ENCODE peak calls at places on chromosomes 11 and 22, in ten cellular contexts. One of them, this sample, is unnamed.

GRCh38 chr22:26846645-26847044 is 189.3 kb downstream of the MIAT start:
- DNase-seq in activated CD4-positive, CD25-positive, alpha-beta regulatory T cell treated with anti-CD3 and anti-CD28 coated beads, Interleukin-2, amount 50 U/mL, for 16 hours: no peak
- DNase-seq in OCI-LY7: no peak
- DNase-seq in NCI-H2029: no peak
- DNase-seq in progenitor cell of endocrine pancreas: no peak
- DNase-seq in anterior cingulate cortex: no peak
- DNase-seq in PC-3: no peak
- DNase-seq in stimulated activated naive CD4-positive, alpha-beta T cell: no peak
- DNase-seq in hypothalamus: no peak
- DNase-seq in activated CD4-positive, alpha-beta T cell treated with anti-CD3 and anti-CD28 coated beads for 24 hours: no peak
- DNase-seq in this sample: no peak

GRCh38 chr22:30116362-30117117 is 36.3 kb downstream of the HORMAD2 start:
- DNase-seq in NCI-H2029: peak; percentile 12
- DNase-seq in stimulated activated naive CD4-positive, alpha-beta T cell: no peak
- DNase-seq in activated CD4-positive, alpha-beta T cell treated with anti-CD3 and anti-CD28 coated beads for 24 hours: no peak
- DNase-seq in progenitor cell of endocrine pancreas: no peak
- DNase-seq in activated CD4-positive, CD25-positive, alpha-beta regulatory T cell treated with anti-CD3 and anti-CD28 coated beads, Interleukin-2, amount 50 U/mL, for 16 hours: no peak
- DNase-seq in hypothalamus: no peak
- DNase-seq in anterior cingulate cortex: no peak
- DNase-seq in OCI-LY7: no peak
- DNase-seq in PC-3: peak; percentile 57
- DNase-seq in this sample: no peak

GRCh38 chr22:27568265-27568664 is 233.3 kb downstream of the MN1 start:
- DNase-seq in anterior cingulate cortex: no peak
- DNase-seq in OCI-LY7: no peak
- DNase-seq in NCI-H2029: no peak
- DNase-seq in progenitor cell of endocrine pancreas: no peak
- DNase-seq in activated CD4-positive, CD25-positive, alpha-beta regulatory T cell treated with anti-CD3 and anti-CD28 coated beads, Interleukin-2, amount 50 U/mL, for 16 hours: no peak
- DNase-seq in hypothalamus: no peak
- DNase-seq in stimulated activated naive CD4-positive, alpha-beta T cell: no peak
- DNase-seq in PC-3: no peak
- DNase-seq in activated CD4-positive, alpha-beta T cell treated with anti-CD3 and anti-CD28 coated beads for 24 hours: no peak
- DNase-seq in this sample: no peak

GRCh38 chr11:117872420-117872961 is 4.0 kb downstream of the FXYD6 start:
- DNase-seq in anterior cingulate cortex: no peak
- DNase-seq in NCI-H2029: no peak
- DNase-seq in progenitor cell of endocrine pancreas: no peak
- DNase-seq in stimulated activated naive CD4-positive, alpha-beta T cell: no peak
- DNase-seq in OCI-LY7: no peak
- DNase-seq in PC-3: no peak
- DNase-seq in activated CD4-positive, CD25-positive, alpha-beta regulatory T cell treated with anti-CD3 and anti-CD28 coated beads, Interleukin-2, amount 50 U/mL, for 16 hours: no peak
- DNase-seq in hypothalamus: no peak
- DNase-seq in activated CD4-positive, alpha-beta T cell treated with anti-CD3 and anti-CD28 coated beads for 24 hours: no peak
- DNase-seq in this sample: no peak

GRCh38 chr11:118907749-118908106 is 18.0 kb downstream of the BCL9L start:
- DNase-seq in stimulated activated naive CD4-positive, alpha-beta T cell: no peak
- DNase-seq in activated CD4-positive, CD25-positive, alpha-beta regulatory T cell treated with anti-CD3 and anti-CD28 coated beads, Interleukin-2, amount 50 U/mL, for 16 hours: no peak
- DNase-seq in OCI-LY7: no peak
- DNase-seq in progenitor cell of endocrine pancreas: no peak
- DNase-seq in NCI-H2029: no peak
- DNase-seq in PC-3: no peak
- DNase-seq in activated CD4-positive, alpha-beta T cell treated with anti-CD3 and anti-CD28 coated beads for 24 hours: no peak
- DNase-seq in hypothalamus: no peak
- DNase-seq in anterior cingulate cortex: no peak
- DNase-seq in this sample: no peak

GRCh38 chr11:94788396-94788795 is 20.2 kb downstream of the AMOTL1 start:
- DNase-seq in anterior cingulate cortex: no peak
- DNase-seq in OCI-LY7: no peak
- DNase-seq in activated CD4-positive, alpha-beta T cell treated with anti-CD3 and anti-CD28 coated beads for 24 hours: no peak
- DNase-seq in activated CD4-positive, CD25-positive, alpha-beta regulatory T cell treated with anti-CD3 and anti-CD28 coated beads, Interleukin-2, amount 50 U/mL, for 16 hours: no peak
- DNase-seq in hypothalamus: no peak
- DNase-seq in PC-3: peak; percentile 97
- DNase-seq in NCI-H2029: no peak
- DNase-seq in stimulated activated naive CD4-positive, alpha-beta T cell: no peak
- DNase-seq in progenitor cell of endocrine pancreas: no peak
- DNase-seq in this sample: no peak

GRCh38 chr11:71269603-71270511 is 17.5 kb upstream of the SHANK2 start:
- DNase-seq in OCI-LY7: no peak
- DNase-seq in progenitor cell of endocrine pancreas: no peak
- DNase-seq in PC-3: no peak
- DNase-seq in hypothalamus: no peak
- DNase-seq in activated CD4-positive, alpha-beta T cell treated with anti-CD3 and anti-CD28 coated beads for 24 hours: no peak
- DNase-seq in anterior cingulate cortex: no peak
- DNase-seq in stimulated activated naive CD4-positive, alpha-beta T cell: no peak
- DNase-seq in NCI-H2029: no peak
- DNase-seq in activated CD4-positive, CD25-positive, alpha-beta regulatory T cell treated with anti-CD3 and anti-CD28 coated beads, Interleukin-2, amount 50 U/mL, for 16 hours: no peak
- DNase-seq in this sample: no peak

GRCh38 chr11:66856496-66857233 is at the start of gene LRFN4:
- DNase-seq in stimulated activated naive CD4-positive, alpha-beta T cell: peak; percentile 31
- DNase-seq in activated CD4-positive, CD25-positive, alpha-beta regulatory T cell treated with anti-CD3 and anti-CD28 coated beads, Interleukin-2, amount 50 U/mL, for 16 hours: no peak
- DNase-seq in anterior cingulate cortex: peak; percentile 77
- DNase-seq in OCI-LY7: peak; percentile 68
- DNase-seq in NCI-H2029: peak; percentile 9
- DNase-seq in PC-3: peak; percentile 57
- DNase-seq in progenitor cell of endocrine pancreas: peak; percentile 33
- DNase-seq in hypothalamus: peak; percentile 92
- DNase-seq in activated CD4-positive, alpha-beta T cell treated with anti-CD3 and anti-CD28 coated beads for 24 hours: no peak
- DNase-seq in this sample: no peak

GRCh38 chr11:68582416-68583046 is 101.8 kb upstream of the GAL start:
- DNase-seq in activated CD4-positive, alpha-beta T cell treated with anti-CD3 and anti-CD28 coated beads for 24 hours: no peak
- DNase-seq in activated CD4-positive, CD25-positive, alpha-beta regulatory T cell treated with anti-CD3 and anti-CD28 coated beads, Interleukin-2, amount 50 U/mL, for 16 hours: no peak
- DNase-seq in progenitor cell of endocrine pancreas: no peak
- DNase-seq in OCI-LY7: no peak
- DNase-seq in anterior cingulate cortex: no peak
- DNase-seq in stimulated activated naive CD4-positive, alpha-beta T cell: no peak
- DNase-seq in NCI-H2029: no peak
- DNase-seq in PC-3: no peak
- DNase-seq in hypothalamus: no peak
- DNase-seq in this sample: no peak

GRCh38 chr11:128824199-128825049 is 42.7 kb downstream of the KCNJ1 start:
- DNase-seq in OCI-LY7: no peak
- DNase-seq in anterior cingulate cortex: peak; percentile 9
- DNase-seq in stimulated activated naive CD4-positive, alpha-beta T cell: no peak
- DNase-seq in NCI-H2029: no peak
- DNase-seq in activated CD4-positive, CD25-positive, alpha-beta regulatory T cell treated with anti-CD3 and anti-CD28 coated beads, Interleukin-2, amount 50 U/mL, for 16 hours: no peak
- DNase-seq in progenitor cell of endocrine pancreas: no peak
- DNase-seq in PC-3: no peak
- DNase-seq in hypothalamus: no peak
- DNase-seq in activated CD4-positive, alpha-beta T cell treated with anti-CD3 and anti-CD28 coated beads for 24 hours: no peak
- DNase-seq in this sample: no peak

GRCh38 chr11:102614485-102614884 is 10.6 kb downstream of the MMP20 start:
- DNase-seq in activated CD4-positive, alpha-beta T cell treated with anti-CD3 and anti-CD28 coated beads for 24 hours: no peak
- DNase-seq in OCI-LY7: peak; percentile 23
- DNase-seq in PC-3: peak; percentile 35
- DNase-seq in anterior cingulate cortex: no peak
- DNase-seq in NCI-H2029: no peak
- DNase-seq in activated CD4-positive, CD25-positive, alpha-beta regulatory T cell treated with anti-CD3 and anti-CD28 coated beads, Interleukin-2, amount 50 U/mL, for 16 hours: no peak
- DNase-seq in progenitor cell of endocrine pancreas: no peak
- DNase-seq in stimulated activated naive CD4-positive, alpha-beta T cell: no peak
- DNase-seq in hypothalamus: no peak
- DNase-seq in this sample: no peak

GRCh38 chr11:72773291-72773690 is 20.6 kb downstream of the STARD10 start:
- DNase-seq in anterior cingulate cortex: no peak
- DNase-seq in activated CD4-positive, alpha-beta T cell treated with anti-CD3 and anti-CD28 coated beads for 24 hours: no peak
- DNase-seq in progenitor cell of endocrine pancreas: no peak
- DNase-seq in OCI-LY7: no peak
- DNase-seq in NCI-H2029: no peak
- DNase-seq in activated CD4-positive, CD25-positive, alpha-beta regulatory T cell treated with anti-CD3 and anti-CD28 coated beads, Interleukin-2, amount 50 U/mL, for 16 hours: no peak
- DNase-seq in stimulated activated naive CD4-positive, alpha-beta T cell: no peak
- DNase-seq in PC-3: peak; percentile 44
- DNase-seq in hypothalamus: no peak
- DNase-seq in this sample: no peak

GRCh38 chr11:111419641-111420327 is 40.7 kb upstream of the POU2AF1 start:
- DNase-seq in NCI-H2029: peak; percentile 84
- DNase-seq in anterior cingulate cortex: peak; percentile 35
- DNase-seq in progenitor cell of endocrine pancreas: no peak
- DNase-seq in PC-3: no peak
- DNase-seq in OCI-LY7: no peak
- DNase-seq in stimulated activated naive CD4-positive, alpha-beta T cell: no peak
- DNase-seq in hypothalamus: no peak
- DNase-seq in activated CD4-positive, alpha-beta T cell treated with anti-CD3 and anti-CD28 coated beads for 24 hours: no peak
- DNase-seq in activated CD4-positive, CD25-positive, alpha-beta regulatory T cell treated with anti-CD3 and anti-CD28 coated beads, Interleukin-2, amount 50 U/mL, for 16 hours: no peak
- DNase-seq in this sample: no peak

GRCh38 chr22:44363214-44363979 is 50.6 kb upstream of the SHISAL1 start:
- DNase-seq in activated CD4-positive, alpha-beta T cell treated with anti-CD3 and anti-CD28 coated beads for 24 hours: no peak
- DNase-seq in anterior cingulate cortex: peak; percentile 65
- DNase-seq in PC-3: peak; percentile 93
- DNase-seq in activated CD4-positive, CD25-positive, alpha-beta regulatory T cell treated with anti-CD3 and anti-CD28 coated beads, Interleukin-2, amount 50 U/mL, for 16 hours: no peak
- DNase-seq in progenitor cell of endocrine pancreas: no peak
- DNase-seq in NCI-H2029: peak; percentile 74
- DNase-seq in OCI-LY7: no peak
- DNase-seq in stimulated activated naive CD4-positive, alpha-beta T cell: no peak
- DNase-seq in hypothalamus: no peak
- DNase-seq in this sample: peak; percentile 38

GRCh38 chr11:2910401-2910955 is 18.7 kb downstream of the PHLDA2 start:
- DNase-seq in activated CD4-positive, CD25-positive, alpha-beta regulatory T cell treated with anti-CD3 and anti-CD28 coated beads, Interleukin-2, amount 50 U/mL, for 16 hours: no peak
- DNase-seq in anterior cingulate cortex: no peak
- DNase-seq in hypothalamus: no peak
- DNase-seq in progenitor cell of endocrine pancreas: no peak
- DNase-seq in NCI-H2029: no peak
- DNase-seq in PC-3: no peak
- DNase-seq in stimulated activated naive CD4-positive, alpha-beta T cell: no peak
- DNase-seq in OCI-LY7: no peak
- DNase-seq in activated CD4-positive, alpha-beta T cell treated with anti-CD3 and anti-CD28 coated beads for 24 hours: no peak
- DNase-seq in this sample: no peak

GRCh38 chr22:36253523-36254490 is 874 bp downstream of the APOL1 start:
- DNase-seq in activated CD4-positive, alpha-beta T cell treated with anti-CD3 and anti-CD28 coated beads for 24 hours: no peak
- DNase-seq in NCI-H2029: no peak
- DNase-seq in stimulated activated naive CD4-positive, alpha-beta T cell: no peak
- DNase-seq in anterior cingulate cortex: no peak
- DNase-seq in hypothalamus: no peak
- DNase-seq in progenitor cell of endocrine pancreas: no peak
- DNase-seq in PC-3: no peak
- DNase-seq in OCI-LY7: no peak
- DNase-seq in activated CD4-positive, CD25-positive, alpha-beta regulatory T cell treated with anti-CD3 and anti-CD28 coated beads, Interleukin-2, amount 50 U/mL, for 16 hours: no peak
- DNase-seq in this sample: no peak

GRCh38 chr11:1570896-1571759 is 943 bp downstream of the DUSP8 start:
- DNase-seq in activated CD4-positive, CD25-positive, alpha-beta regulatory T cell treated with anti-CD3 and anti-CD28 coated beads, Interleukin-2, amount 50 U/mL, for 16 hours: no peak
- DNase-seq in PC-3: no peak
- DNase-seq in OCI-LY7: no peak
- DNase-seq in hypothalamus: no peak
- DNase-seq in progenitor cell of endocrine pancreas: no peak
- DNase-seq in anterior cingulate cortex: no peak
- DNase-seq in stimulated activated naive CD4-positive, alpha-beta T cell: peak; percentile 44
- DNase-seq in activated CD4-positive, alpha-beta T cell treated with anti-CD3 and anti-CD28 coated beads for 24 hours: no peak
- DNase-seq in NCI-H2029: no peak
- DNase-seq in this sample: peak; percentile 52

GRCh38 chr11:133339495-133340140 is 192.7 kb downstream of the OPCML start:
- DNase-seq in NCI-H2029: no peak
- DNase-seq in PC-3: no peak
- DNase-seq in activated CD4-positive, alpha-beta T cell treated with anti-CD3 and anti-CD28 coated beads for 24 hours: no peak
- DNase-seq in OCI-LY7: no peak
- DNase-seq in hypothalamus: no peak
- DNase-seq in anterior cingulate cortex: no peak
- DNase-seq in activated CD4-positive, CD25-positive, alpha-beta regulatory T cell treated with anti-CD3 and anti-CD28 coated beads, Interleukin-2, amount 50 U/mL, for 16 hours: no peak
- DNase-seq in progenitor cell of endocrine pancreas: no peak
- DNase-seq in stimulated activated naive CD4-positive, alpha-beta T cell: no peak
- DNase-seq in this sample: no peak

GRCh38 chr11:37223962-37224361 is 625.9 kb upstream of the RAG2 start:
- DNase-seq in hypothalamus: no peak
- DNase-seq in OCI-LY7: no peak
- DNase-seq in activated CD4-positive, CD25-positive, alpha-beta regulatory T cell treated with anti-CD3 and anti-CD28 coated beads, Interleukin-2, amount 50 U/mL, for 16 hours: no peak
- DNase-seq in NCI-H2029: no peak
- DNase-seq in stimulated activated naive CD4-positive, alpha-beta T cell: no peak
- DNase-seq in anterior cingulate cortex: no peak
- DNase-seq in PC-3: no peak
- DNase-seq in progenitor cell of endocrine pancreas: no peak
- DNase-seq in activated CD4-positive, alpha-beta T cell treated with anti-CD3 and anti-CD28 coated beads for 24 hours: no peak
- DNase-seq in this sample: no peak

GRCh38 chr11:72394456-72394855 is 39.9 kb downstream of the CLPB start:
- DNase-seq in PC-3: no peak
- DNase-seq in activated CD4-positive, CD25-positive, alpha-beta regulatory T cell treated with anti-CD3 and anti-CD28 coated beads, Interleukin-2, amount 50 U/mL, for 16 hours: no peak
- DNase-seq in progenitor cell of endocrine pancreas: no peak
- DNase-seq in activated CD4-positive, alpha-beta T cell treated with anti-CD3 and anti-CD28 coated beads for 24 hours: no peak
- DNase-seq in hypothalamus: no peak
- DNase-seq in NCI-H2029: no peak
- DNase-seq in OCI-LY7: no peak
- DNase-seq in stimulated activated naive CD4-positive, alpha-beta T cell: no peak
- DNase-seq in anterior cingulate cortex: no peak
- DNase-seq in this sample: no peak

GRCh38 chr11:112421854-112422253 is 161.2 kb upstream of the PLET1 start:
- DNase-seq in NCI-H2029: no peak
- DNase-seq in activated CD4-positive, alpha-beta T cell treated with anti-CD3 and anti-CD28 coated beads for 24 hours: no peak
- DNase-seq in OCI-LY7: no peak
- DNase-seq in anterior cingulate cortex: no peak
- DNase-seq in hypothalamus: no peak
- DNase-seq in activated CD4-positive, CD25-positive, alpha-beta regulatory T cell treated with anti-CD3 and anti-CD28 coated beads, Interleukin-2, amount 50 U/mL, for 16 hours: no peak
- DNase-seq in progenitor cell of endocrine pancreas: no peak
- DNase-seq in stimulated activated naive CD4-positive, alpha-beta T cell: no peak
- DNase-seq in PC-3: no peak
- DNase-seq in this sample: no peak

GRCh38 chr11:62535802-62536201 is 10.8 kb downstream of the AHNAK start:
- DNase-seq in hypothalamus: no peak
- DNase-seq in NCI-H2029: no peak
- DNase-seq in OCI-LY7: no peak
- DNase-seq in PC-3: no peak
- DNase-seq in progenitor cell of endocrine pancreas: no peak
- DNase-seq in stimulated activated naive CD4-positive, alpha-beta T cell: no peak
- DNase-seq in activated CD4-positive, alpha-beta T cell treated with anti-CD3 and anti-CD28 coated beads for 24 hours: no peak
- DNase-seq in anterior cingulate cortex: no peak
- DNase-seq in activated CD4-positive, CD25-positive, alpha-beta regulatory T cell treated with anti-CD3 and anti-CD28 coated beads, Interleukin-2, amount 50 U/mL, for 16 hours: no peak
- DNase-seq in this sample: no peak

GRCh38 chr11:63833048-63833447 is 5.9 kb upstream of the MARK2 start:
- DNase-seq in stimulated activated naive CD4-positive, alpha-beta T cell: no peak
- DNase-seq in OCI-LY7: no peak
- DNase-seq in PC-3: no peak
- DNase-seq in activated CD4-positive, CD25-positive, alpha-beta regulatory T cell treated with anti-CD3 and anti-CD28 coated beads, Interleukin-2, amount 50 U/mL, for 16 hours: no peak
- DNase-seq in progenitor cell of endocrine pancreas: no peak
- DNase-seq in anterior cingulate cortex: no peak
- DNase-seq in hypothalamus: no peak
- DNase-seq in activated CD4-positive, alpha-beta T cell treated with anti-CD3 and anti-CD28 coated beads for 24 hours: no peak
- DNase-seq in NCI-H2029: no peak
- DNase-seq in this sample: no peak

GRCh38 chr11:96299155-96299883 is 43.7 kb downstream of the MAML2 start:
- DNase-seq in NCI-H2029: no peak
- DNase-seq in PC-3: no peak
- DNase-seq in stimulated activated naive CD4-positive, alpha-beta T cell: no peak
- DNase-seq in OCI-LY7: no peak
- DNase-seq in activated CD4-positive, CD25-positive, alpha-beta regulatory T cell treated with anti-CD3 and anti-CD28 coated beads, Interleukin-2, amount 50 U/mL, for 16 hours: no peak
- DNase-seq in hypothalamus: no peak
- DNase-seq in activated CD4-positive, alpha-beta T cell treated with anti-CD3 and anti-CD28 coated beads for 24 hours: no peak
- DNase-seq in progenitor cell of endocrine pancreas: no peak
- DNase-seq in anterior cingulate cortex: no peak
- DNase-seq in this sample: no peak

GRCh38 chr11:130555251-130555841 is 106.9 kb downstream of the ADAMTS15 start:
- DNase-seq in anterior cingulate cortex: no peak
- DNase-seq in OCI-LY7: no peak
- DNase-seq in stimulated activated naive CD4-positive, alpha-beta T cell: no peak
- DNase-seq in PC-3: no peak
- DNase-seq in progenitor cell of endocrine pancreas: no peak
- DNase-seq in NCI-H2029: no peak
- DNase-seq in activated CD4-positive, alpha-beta T cell treated with anti-CD3 and anti-CD28 coated beads for 24 hours: no peak
- DNase-seq in hypothalamus: no peak
- DNase-seq in activated CD4-positive, CD25-positive, alpha-beta regulatory T cell treated with anti-CD3 and anti-CD28 coated beads, Interleukin-2, amount 50 U/mL, for 16 hours: no peak
- DNase-seq in this sample: no peak

GRCh38 chr11:3123761-3124733 is 41.1 kb downstream of the OSBPL5 start:
- DNase-seq in NCI-H2029: peak; percentile 34
- DNase-seq in activated CD4-positive, CD25-positive, alpha-beta regulatory T cell treated with anti-CD3 and anti-CD28 coated beads, Interleukin-2, amount 50 U/mL, for 16 hours: no peak
- DNase-seq in PC-3: peak; percentile 94
- DNase-seq in OCI-LY7: no peak
- DNase-seq in activated CD4-positive, alpha-beta T cell treated with anti-CD3 and anti-CD28 coated beads for 24 hours: no peak
- DNase-seq in hypothalamus: no peak
- DNase-seq in progenitor cell of endocrine pancreas: no peak
- DNase-seq in stimulated activated naive CD4-positive, alpha-beta T cell: no peak
- DNase-seq in anterior cingulate cortex: no peak
- DNase-seq in this sample: no peak

GRCh38 chr11:68550485-68550817 is 89.9 kb downstream of the PPP6R3 start:
- DNase-seq in PC-3: no peak
- DNase-seq in progenitor cell of endocrine pancreas: no peak
- DNase-seq in OCI-LY7: no peak
- DNase-seq in activated CD4-positive, CD25-positive, alpha-beta regulatory T cell treated with anti-CD3 and anti-CD28 coated beads, Interleukin-2, amount 50 U/mL, for 16 hours: no peak
- DNase-seq in activated CD4-positive, alpha-beta T cell treated with anti-CD3 and anti-CD28 coated beads for 24 hours: no peak
- DNase-seq in anterior cingulate cortex: no peak
- DNase-seq in hypothalamus: no peak
- DNase-seq in NCI-H2029: no peak
- DNase-seq in stimulated activated naive CD4-positive, alpha-beta T cell: no peak
- DNase-seq in this sample: no peak

GRCh38 chr11:43955381-43956118 is 13.1 kb downstream of the C11orf96 start:
- DNase-seq in OCI-LY7: no peak
- DNase-seq in PC-3: peak; percentile 60
- DNase-seq in anterior cingulate cortex: no peak
- DNase-seq in hypothalamus: no peak
- DNase-seq in stimulated activated naive CD4-positive, alpha-beta T cell: no peak
- DNase-seq in progenitor cell of endocrine pancreas: no peak
- DNase-seq in activated CD4-positive, CD25-positive, alpha-beta regulatory T cell treated with anti-CD3 and anti-CD28 coated beads, Interleukin-2, amount 50 U/mL, for 16 hours: no peak
- DNase-seq in activated CD4-positive, alpha-beta T cell treated with anti-CD3 and anti-CD28 coated beads for 24 hours: no peak
- DNase-seq in NCI-H2029: no peak
- DNase-seq in this sample: no peak